ENCODE peak calls at places on chromosomes 1 and 21, in nine cellular contexts. S is prostate gland; T is fibroblast of villous mesenchyme; P is CD8-positive, alpha-beta memory T cell; D is pancreas; X is cerebellar nuclear complex; U is C1 segment of cervical spinal cord; V is stimulated activated CD4-positive, alpha-beta T cell treated with anti-CD3 and anti-CD28 coated beads, TNF-alpha, amount 100 ng/mL, for 4 hours; B is DMS53. C is an unnamed sample.

GRCh38 chr21:33640697-33641338 is 723 bp downstream of the CRYZL1 start:
- DNase-seq in S (peak; percentile 13), T (peak; percentile 31), P (no peak), D (no peak), X (no peak), U (no peak), V (no peak), B (peak; percentile 58), C (no peak)

GRCh38 chr1:28553229-28553930 is 495 bp downstream of the TRNAU1AP start:
- DNase-seq in S (peak; percentile 15), T (peak; percentile 33), P (no peak), D (peak; percentile 54), X (no peak), U (peak; percentile 70), V (no peak), B (peak; percentile 70), C (peak; percentile 86)

GRCh38 chr1:168628807-168629206 is 52.4 kb downstream of the XCL1 start:
- DNase-seq in S (no peak), T (peak; percentile 8), P (no peak), D (no peak), X (no peak), U (no peak), V (no peak), B (peak; percentile 53), C (no peak)

GRCh38 chr1:145994391-145995120 is 1.8 kb downstream of the TXNIP start:
- DNase-seq in S (no peak), T (no peak), P (no peak), D (no peak), X (no peak), U (peak; percentile 33), V (no peak), B (peak; percentile 45), C (no peak)

GRCh38 chr1:24308365-24309015 is 10.7 kb upstream of the GRHL3 start:
- DNase-seq in S (no peak), T (peak; percentile 46), P (no peak), D (no peak), X (no peak), U (no peak), V (no peak), B (peak; percentile 17), C (no peak)

GRCh38 chr1:12180315-12180714 is 13.5 kb downstream of the TNFRSF1B start:
- DNase-seq in S (no peak), T (peak; percentile 66), P (no peak), D (no peak), X (no peak), U (peak; percentile 37), V (no peak), B (no peak), C (no peak)

GRCh38 chr1:229164338-229164737 is 106.6 kb upstream of the RAB4A start:
- DNase-seq in S (no peak), T (no peak), P (no peak), D (no peak), X (no peak), U (no peak), V (no peak), B (no peak), C (no peak)

GRCh38 chr1:108080448-108080847 is 115.5 kb upstream of the VAV3 start:
- DNase-seq in S (no peak), T (no peak), P (peak; percentile 6), D (no peak), X (no peak), U (no peak), V (no peak), B (no peak), C (no peak)

GRCh38 chr21:42578034-42578433 is 64.4 kb downstream of the SLC37A1 start:
- DNase-seq in S (no peak), T (no peak), P (no peak), D (peak; percentile 24), X (no peak), U (no peak), V (no peak), B (no peak), C (peak; percentile 58)

GRCh38 chr1:35577071-35577998 is 4.2 kb downstream of the TFAP2E start:
- DNase-seq in S (no peak), T (peak; percentile 20), P (peak; percentile 66), D (no peak), X (no peak), U (no peak), V (peak; percentile 25), B (no peak), C (peak; percentile 76)